ENCODE peak calls at places on chromosomes 3 and 15, in nine cellular contexts. R is iPS DF 6.9, B is Caco-2, W is uterus, K is GM23338, S is upper lobe of right lung, F is lower lobe of right lung, Z is endothelial cell of umbilical vein, L is psoas muscle. Y is an unnamed sample.

GRCh38 chr15:66789029-66790025 is 87.3 kb downstream of the SMAD6 start:
- DNase-seq in R (peak; percentile 47), B (no peak), W (no peak), K (peak; percentile 75), S (peak; percentile 70), F (no peak), Z (peak; percentile 57), L (no peak), Y (peak; percentile 45)

GRCh38 chr3:40572588-40572987 is 47.8 kb downstream of the ZNF621 start:
- DNase-seq in R (no peak), B (no peak), W (no peak), K (peak; percentile 41), S (no peak), F (no peak), Z (no peak), L (no peak), Y (no peak)

GRCh38 chr3:127254730-127255129 is 33.1 kb downstream of the PRR20G start:
- DNase-seq in R (no peak), B (peak; percentile 16), W (no peak), K (peak; percentile 2), S (no peak), F (no peak), Z (no peak), L (no peak), Y (peak; percentile 46)

GRCh38 chr15:48555244-48555804 is 90.2 kb downstream of the FBN1 start:
- DNase-seq in R (no peak), B (no peak), W (no peak), K (no peak), S (no peak), F (no peak), Z (peak; percentile 51), L (no peak), Y (no peak)

GRCh38 chr15:39488498-39488897 is 92.4 kb upstream of the THBS1 start:
- DNase-seq in R (no peak), B (no peak), W (peak; percentile 88), K (no peak), S (no peak), F (no peak), Z (peak; percentile 29), L (no peak), Y (no peak)

GRCh38 chr3:141085331-141086047 is 34.3 kb downstream of the SPSB4 start:
- DNase-seq in R (no peak), B (no peak), W (no peak), K (no peak), S (no peak), F (no peak), Z (no peak), L (peak; percentile 49), Y (no peak)

GRCh38 chr3:174498638-174499037 is 360.5 kb upstream of the NAALADL2 start:
- DNase-seq in R (no peak), B (no peak), W (no peak), K (no peak), S (no peak), F (no peak), Z (peak; percentile 28), L (no peak), Y (no peak)

GRCh38 chr3:30680789-30681188 is 74.4 kb downstream of the TGFBR2 start:
- DNase-seq in R (no peak), B (no peak), W (no peak), K (no peak), S (no peak), F (no peak), Z (peak; percentile 59), L (no peak), Y (no peak)

GRCh38 chr3:141659821-141660597 is 78.1 kb upstream of the RNF7 start:
- DNase-seq in R (no peak), B (peak; percentile 71), W (no peak), K (peak; percentile 69), S (peak; percentile 83), F (peak; percentile 79), Z (peak; percentile 31), L (peak; percentile 66), Y (peak; percentile 40)

GRCh38 chr3:190849607-190850006 is 12.9 kb downstream of the GMNC start:
- DNase-seq in R (no peak), B (no peak), W (no peak), K (no peak), S (no peak), F (no peak), Z (no peak), L (no peak), Y (no peak)

GRCh38 chr3:33645060-33645841 is 72.8 kb downstream of the CLASP2 start:
- DNase-seq in R (no peak), B (no peak), W (no peak), K (peak; percentile 59), S (no peak), F (no peak), Z (peak; percentile 41), L (no peak), Y (peak; percentile 63)

GRCh38 chr3:88410259-88410658 is 260.5 kb downstream of the C3orf38 start:
- DNase-seq in R (no peak), B (no peak), W (no peak), K (no peak), S (no peak), F (no peak), Z (no peak), L (no peak), Y (no peak)

DNA sequence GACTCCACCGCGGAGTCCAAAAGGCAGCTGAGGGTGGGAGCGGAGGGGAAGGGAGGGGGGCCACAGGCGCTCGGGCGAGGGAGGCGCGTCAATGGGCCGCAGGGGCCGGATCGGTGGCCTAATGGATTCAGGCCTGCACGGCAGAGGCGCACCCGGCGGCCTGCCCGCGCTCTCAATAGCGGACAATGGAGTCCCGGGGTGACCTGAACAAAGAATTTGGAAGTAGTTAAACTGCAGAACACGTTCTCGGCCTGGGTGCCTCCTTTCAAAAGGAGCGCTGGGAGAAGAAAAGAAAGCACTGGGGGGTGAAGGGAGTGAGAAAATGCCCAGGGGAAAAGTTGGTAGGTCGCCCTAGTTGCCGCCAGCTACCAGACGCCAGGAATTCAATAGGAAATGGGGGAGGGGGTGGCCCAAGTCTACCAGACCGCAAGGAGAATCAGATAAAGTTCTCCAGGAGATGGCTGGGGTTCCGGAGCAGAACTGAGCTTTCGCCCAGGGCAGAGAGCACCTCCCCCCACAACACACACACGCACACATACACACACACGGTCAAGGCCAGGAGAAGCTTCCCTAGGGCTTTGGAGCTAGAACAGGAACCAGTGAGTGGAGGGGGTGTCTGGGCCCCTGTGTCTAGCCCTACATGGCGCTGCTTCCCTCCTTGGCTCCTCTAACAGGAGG is 25.8 kb upstream of the POLG start:
- DNase-seq in R (no peak), B (no peak), W (no peak), K (peak; percentile 72), S (no peak), F (no peak), Z (no peak), L (no peak), Y (no peak)
- H3K27me3 ChIP-seq in R (peaks cover 78% of the 10 kb centered on the region), B (peaks cover 10% of the 10 kb centered on the region), W (peaks cover 30% of the 10 kb centered on the region), K (peaks cover 100% of the 10 kb centered on the region), S (peaks cover 95% of the 10 kb centered on the region), F (peaks cover 97% of the 10 kb centered on the region), Z (peaks cover 76% of the 10 kb centered on the region), L (no peaks in the 10 kb centered on the region), Y (peaks cover 8% of the 10 kb centered on the region)

GRCh38 chr15:88323468-88323867 is 66.9 kb upstream of the NTRK3 start:
- DNase-seq in R (no peak), B (no peak), W (no peak), K (no peak), S (no peak), F (no peak), Z (no peak), L (no peak), Y (no peak)
- H3K27me3 ChIP-seq in R (no peaks in the 10 kb centered on the region), B (no peaks in the 10 kb centered on the region), W (no peaks in the 10 kb centered on the region), K (no peaks in the 10 kb centered on the region), S (peaks cover 9% of the 10 kb centered on the region), F (no peaks in the 10 kb centered on the region), Z (no peaks in the 10 kb centered on the region), L (no peaks in the 10 kb centered on the region), Y (no peaks in the 10 kb centered on the region)

GRCh38 chr15:42374810-42375209 is 15.5 kb downstream of the CAPN3 start:
- DNase-seq in R (no peak), B (no peak), W (no peak), K (no peak), S (no peak), F (no peak), Z (no peak), L (no peak), Y (no peak)
- H3K27me3 ChIP-seq in R (no peaks in the 10 kb centered on the region), B (no peaks in the 10 kb centered on the region), W (no peaks in the 10 kb centered on the region), K (no peaks in the 10 kb centered on the region), S (no peaks in the 10 kb centered on the region), F (no peaks in the 10 kb centered on the region), Z (no peaks in the 10 kb centered on the region), L (no peaks in the 10 kb centered on the region), Y (no peaks in the 10 kb centered on the region)

DNA sequence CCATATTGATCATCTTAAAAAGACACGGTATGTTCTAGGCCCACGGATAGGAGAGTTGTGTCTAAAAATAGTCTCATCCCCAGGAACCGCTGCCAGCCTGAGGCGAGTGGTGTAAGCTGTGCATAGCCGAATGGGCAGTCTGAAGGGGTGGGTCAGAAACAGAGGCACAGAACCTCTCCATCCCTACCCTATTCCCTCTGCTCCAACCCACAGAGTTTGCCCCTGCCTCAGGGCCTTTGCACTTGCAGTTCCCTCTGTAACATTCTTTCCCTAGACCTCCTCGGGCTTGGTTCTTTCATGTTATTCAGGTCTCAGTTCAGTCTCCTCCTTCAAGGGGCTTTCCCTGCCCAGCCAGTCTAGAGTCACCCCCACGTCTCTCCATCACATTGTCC is 4.8 kb downstream of the SCN5A start:
- DNase-seq in R (no peak), B (no peak), W (no peak), K (no peak), S (no peak), F (no peak), Z (no peak), L (no peak), Y (no peak)
- H3K27me3 ChIP-seq in R (peaks cover 3% of the 10 kb centered on the region), B (no peaks in the 10 kb centered on the region), W (no peaks in the 10 kb centered on the region), K (peaks cover 19% of the 10 kb centered on the region), S (peaks cover 51% of the 10 kb centered on the region), F (peaks cover 53% of the 10 kb centered on the region), Z (no peaks in the 10 kb centered on the region), L (no peaks in the 10 kb centered on the region), Y (peaks cover 11% of the 10 kb centered on the region)

GRCh38 chr3:10628902-10629700 is 123.7 kb upstream of the ATP2B2 start:
- DNase-seq in R (no peak), B (no peak), W (no peak), K (no peak), S (no peak), F (no peak), Z (no peak), L (no peak), Y (no peak)
- H3K27me3 ChIP-seq in R (no peaks in the 10 kb centered on the region), B (no peaks in the 10 kb centered on the region), W (no peaks in the 10 kb centered on the region), K (no peaks in the 10 kb centered on the region), S (no peaks in the 10 kb centered on the region), F (peaks cover 11% of the 10 kb centered on the region), Z (no peaks in the 10 kb centered on the region), L (no peaks in the 10 kb centered on the region), Y (no peaks in the 10 kb centered on the region)

Y was measured in small intestine.